ENCODE peak calls at places on chromosome 11, in ten cellular contexts. W is fibroblast of pulmonary artery, H is GM12865, T is ovary, X is right lobe of liver, J is A673, Q is AG09309, F is choroid plexus epithelial cell, P is Peyer's patch, B is AG10803. M is an unnamed sample.

GRCh38 chr11:86955674-86956522 is 703 bp upstream of the FZD4 start:
- DNase-seq in W (peak), H (peak), T (peak), X (peak), J (peak), Q (no peak), F (peak), P (peak), B (peak), M (peak)

GRCh38 chr11:56375324-56375723 is at the start of gene OR8U1:
- DNase-seq in W (no peak), H (no peak), T (no peak), X (no peak), J (no peak), Q (no peak), F (no peak), P (no peak), B (no peak), M (no peak)

GRCh38 chr11:8098361-8098760 is 17.4 kb downstream of the TUB start:
- DNase-seq in W (no peak), H (no peak), T (no peak), X (peak), J (no peak), Q (peak), F (peak), P (no peak), B (peak), M (no peak)

GRCh38 chr11:64229959-64230208 is 464 bp upstream of the DNAJC4 start:
- DNase-seq in W (no peak), H (no peak), T (no peak), X (no peak), J (no peak), Q (no peak), F (no peak), P (no peak), B (no peak), M (no peak)

GRCh38 chr11:40403321-40403720 is 1056.1 kb downstream of the LRRC4C start:
- DNase-seq in W (no peak), H (no peak), T (no peak), X (no peak), J (no peak), Q (no peak), F (no peak), P (no peak), B (no peak), M (no peak)

GRCh38 chr11:64792482-64792881 is 10.5 kb downstream of the MAP4K2 start:
- DNase-seq in W (no peak), H (no peak), T (no peak), X (no peak), J (no peak), Q (no peak), F (no peak), P (no peak), B (no peak), M (no peak)

GRCh38 chr11:36455658-36456111 is 54.4 kb downstream of the TRAF6 start:
- DNase-seq in W (peak), H (no peak), T (peak), X (no peak), J (peak), Q (peak), F (peak), P (no peak), B (peak), M (peak)

GRCh38 chr11:112555491-112556364 is 295.1 kb upstream of the PLET1 start:
- DNase-seq in W (peak), H (peak), T (no peak), X (peak), J (peak), Q (no peak), F (peak), P (peak), B (peak), M (peak)

GRCh38 chr11:1072116-1072820 is 2.4 kb upstream of the MUC2 start:
- DNase-seq in W (peak), H (no peak), T (peak), X (no peak), J (no peak), Q (no peak), F (peak), P (peak), B (peak), M (no peak)

GRCh38 chr11:134244593-134244992 is 8.6 kb downstream of the THYN1 start:
- DNase-seq in W (peak), H (peak), T (no peak), X (no peak), J (peak), Q (no peak), F (peak), P (no peak), B (peak), M (no peak)

GRCh38 chr11:68661014-68661413 is 23.3 kb upstream of the GAL start:
- DNase-seq in W (no peak), H (no peak), T (no peak), X (no peak), J (no peak), Q (no peak), F (no peak), P (no peak), B (no peak), M (no peak)

GRCh38 chr11:113332638-113333329 is 18.4 kb downstream of the TTC12 start:
- DNase-seq in W (no peak), H (peak), T (no peak), X (no peak), J (no peak), Q (no peak), F (no peak), P (no peak), B (no peak), M (no peak)

GRCh38 chr11:27379449-27379848 is 16.4 kb upstream of the CCDC34 start:
- DNase-seq in W (no peak), H (no peak), T (no peak), X (no peak), J (no peak), Q (no peak), F (no peak), P (no peak), B (no peak), M (no peak)

GRCh38 chr11:63602296-63602695 is 11.9 kb downstream of the PLAAT3 start:
- DNase-seq in W (peak), H (no peak), T (peak), X (no peak), J (no peak), Q (peak), F (peak), P (no peak), B (peak), M (no peak)

GRCh38 chr11:118434553-118435232 is 1.6 kb upstream of the KMT2A start:
- DNase-seq in W (peak), H (peak), T (peak), X (peak), J (peak), Q (no peak), F (peak), P (peak), B (no peak), M (peak)

GRCh38 chr11:66068923-66069714 is 953 bp upstream of the PACS1 start:
- DNase-seq in W (peak), H (peak), T (peak), X (peak), J (peak), Q (peak), F (peak), P (no peak), B (peak), M (no peak)

GRCh38 chr11:119803139-119803538 is 74.1 kb upstream of the NECTIN1 start:
- DNase-seq in W (no peak), H (no peak), T (no peak), X (no peak), J (no peak), Q (no peak), F (no peak), P (peak), B (no peak), M (no peak)

GRCh38 chr11:84390441-84391078 is 1104.4 kb upstream of the CCDC90B start:
- DNase-seq in W (peak), H (no peak), T (no peak), X (no peak), J (peak), Q (no peak), F (peak), P (no peak), B (no peak), M (no peak)

GRCh38 chr11:111379500-111380136 is 543 bp upstream of the POU2AF1 start:
- DNase-seq in W (no peak), H (peak), T (no peak), X (no peak), J (peak), Q (no peak), F (no peak), P (no peak), B (no peak), M (no peak)

GRCh38 chr11:17770048-17770652 is 35.6 kb downstream of the KCNC1 start:
- DNase-seq in W (no peak), H (peak), T (no peak), X (peak), J (no peak), Q (no peak), F (no peak), P (peak), B (no peak), M (peak)

GRCh38 chr11:20670932-20671403 is 1.6 kb downstream of the NELL1 start:
- DNase-seq in W (no peak), H (no peak), T (no peak), X (no peak), J (no peak), Q (no peak), F (no peak), P (no peak), B (no peak), M (no peak)

GRCh38 chr11:20668844-20669832 is at the start of gene NELL1:
- DNase-seq in W (no peak), H (no peak), T (no peak), X (no peak), J (peak), Q (no peak), F (peak), P (no peak), B (no peak), M (no peak)

GRCh38 chr11:20672575-20672974 is 3.2 kb downstream of the NELL1 start:
- DNase-seq in W (peak), H (peak), T (no peak), X (no peak), J (peak), Q (no peak), F (peak), P (no peak), B (no peak), M (no peak)

GRCh38 chr11:20669833-20670684 is 673 bp downstream of the NELL1 start:
- DNase-seq in W (no peak), H (no peak), T (no peak), X (no peak), J (peak), Q (no peak), F (no peak), P (no peak), B (no peak), M (no peak)

GRCh38 chr11:20671856-20672546 is 2.6 kb downstream of the NELL1 start:
- DNase-seq in W (peak), H (no peak), T (no peak), X (no peak), J (peak), Q (no peak), F (peak), P (no peak), B (no peak), M (no peak)
- H3K4me3 ChIP-seq in W (no peak), H (no peak), T (no peak), X (no peak), J (no peak), Q (no peak), F (no peak), P (no peak), B (no peak), M (no peak)

GRCh38 chr11:129699711-129700304 is 115.8 kb upstream of the TMEM45B start:
- DNase-seq in W (no peak), H (no peak), T (no peak), X (no peak), J (peak), Q (no peak), F (peak), P (no peak), B (no peak), M (no peak)
- TF ChIP-seq CTCF in W (no peak), H (no peak), T (no peak), X (no peak), J (peak), Q (no peak), F (peak), P (no peak), B (no peak), M (no peak)

GRCh38 chr11:83008581-83008923 is 63.1 kb downstream of the RAB30 start:
- DNase-seq in W (peak), H (no peak), T (no peak), X (no peak), J (no peak), Q (no peak), F (peak), P (no peak), B (peak), M (no peak)

GRCh38 chr11:83004855-83005556 is 66.7 kb downstream of the RAB30 start:
- DNase-seq in W (no peak), H (no peak), T (no peak), X (no peak), J (no peak), Q (no peak), F (no peak), P (no peak), B (no peak), M (no peak)

GRCh38 chr11:83007909-83008580 is 63.7 kb downstream of the RAB30 start:
- DNase-seq in W (peak), H (peak), T (peak), X (peak), J (peak), Q (no peak), F (peak), P (peak), B (no peak), M (peak)

GRCh38 chr11:83006877-83007330 is 64.8 kb downstream of the RAB30 start:
- DNase-seq in W (no peak), H (peak), T (no peak), X (peak), J (no peak), Q (no peak), F (no peak), P (no peak), B (no peak), M (no peak)

GRCh38 chr11:83007477-83007876 is 64.2 kb downstream of the RAB30 start:
- DNase-seq in W (no peak), H (no peak), T (no peak), X (no peak), J (no peak), Q (no peak), F (no peak), P (no peak), B (no peak), M (no peak)
- H3K4me3 ChIP-seq in W (no peak), H (peak), T (no peak), X (no peak), J (no peak), Q (no peak), F (no peak), P (no peak), B (no peak), M (no peak)

GRCh38 chr11:72015511-72016061 is 16.9 kb downstream of the IL18BP start:
- DNase-seq in W (peak), H (no peak), T (no peak), X (no peak), J (no peak), Q (no peak), F (peak), P (no peak), B (no peak), M (no peak)
- TF ChIP-seq CTCF in W (peak), H (peak), T (no peak), X (peak), J (peak), Q (peak), F (peak), P (peak), B (peak), M (no peak)

DNA sequence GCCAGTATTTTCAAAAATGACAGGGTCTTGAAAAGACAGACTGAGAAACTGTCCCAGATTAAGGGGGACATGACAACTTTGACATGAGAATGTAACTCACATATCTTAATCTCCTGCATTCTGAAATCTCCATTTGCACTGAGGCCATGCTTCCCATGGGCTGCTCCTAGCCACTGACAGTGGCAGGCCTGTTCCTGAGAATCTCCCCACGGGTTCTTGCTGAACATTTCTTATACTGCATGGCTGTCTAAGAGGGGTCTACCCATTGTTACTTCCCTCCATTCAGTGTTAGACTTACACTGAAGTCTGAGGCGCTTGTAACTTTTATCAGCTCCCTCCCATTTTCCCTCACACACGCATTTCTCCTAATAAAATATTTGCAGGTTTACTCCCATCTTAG is 1.5 kb downstream of the CEP295 start:
- DNase-seq in W (no peak), H (no peak), T (no peak), X (no peak), J (no peak), Q (no peak), F (no peak), P (no peak), B (no peak), M (no peak)
- H3K4me3 ChIP-seq in W (no peak), H (peak), T (no peak), X (no peak), J (peak), Q (no peak), F (no peak), P (no peak), B (no peak), M (no peak)